ENCODE peak calls at places on chromosomes 11 and 22, in five cellular contexts. One of them, this sample, is unnamed.

GRCh38 chr11:36141595-36141994 is 147.6 kb downstream of the COMMD9 start:
- DNase-seq in left ventricle myocardium inferior: no peak
- DNase-seq in astrocyte: no peak
- DNase-seq in iPS-NIHi11: no peak
- DNase-seq in hippocampal formation: no peak
- DNase-seq in this sample: no peak

GRCh38 chr11:12457030-12457600 is 79.7 kb downstream of the PARVA start:
- DNase-seq in hippocampal formation: no peak
- DNase-seq in left ventricle myocardium inferior: no peak
- DNase-seq in astrocyte: peak
- DNase-seq in iPS-NIHi11: no peak
- DNase-seq in this sample: no peak

GRCh38 chr11:125412177-125412496 is 83.9 kb downstream of the FEZ1 start:
- DNase-seq in left ventricle myocardium inferior: no peak
- DNase-seq in astrocyte: no peak
- DNase-seq in hippocampal formation: no peak
- DNase-seq in iPS-NIHi11: no peak
- DNase-seq in this sample: no peak

GRCh38 chr22:19687561-19688300 is 26.6 kb upstream of the SEPTIN5 start:
- DNase-seq in left ventricle myocardium inferior: no peak
- DNase-seq in iPS-NIHi11: no peak
- DNase-seq in astrocyte: no peak
- DNase-seq in hippocampal formation: no peak
- DNase-seq in this sample: no peak

GRCh38 chr11:36265793-36266628 is 23.2 kb downstream of the COMMD9 start:
- DNase-seq in iPS-NIHi11: peak
- DNase-seq in astrocyte: peak
- DNase-seq in left ventricle myocardium inferior: peak
- DNase-seq in hippocampal formation: peak
- DNase-seq in this sample: peak

GRCh38 chr11:44313701-44314489 is 4.0 kb upstream of the ALX4 start:
- DNase-seq in hippocampal formation: no peak
- DNase-seq in iPS-NIHi11: no peak
- DNase-seq in left ventricle myocardium inferior: no peak
- DNase-seq in astrocyte: no peak
- DNase-seq in this sample: no peak

GRCh38 chr11:33860926-33861325 is 30.9 kb downstream of the LMO2 start:
- DNase-seq in hippocampal formation: no peak
- DNase-seq in iPS-NIHi11: no peak
- DNase-seq in left ventricle myocardium inferior: no peak
- DNase-seq in astrocyte: no peak
- DNase-seq in this sample: no peak

GRCh38 chr11:108958446-108959123 is 293.7 kb downstream of the DDX10 start:
- DNase-seq in hippocampal formation: no peak
- DNase-seq in astrocyte: peak
- DNase-seq in left ventricle myocardium inferior: no peak
- DNase-seq in iPS-NIHi11: no peak
- DNase-seq in this sample: no peak

GRCh38 chr22:19290400-19291217 is 910 bp downstream of the CLTCL1 start:
- DNase-seq in hippocampal formation: no peak
- DNase-seq in iPS-NIHi11: no peak
- DNase-seq in astrocyte: no peak
- DNase-seq in left ventricle myocardium inferior: no peak
- DNase-seq in this sample: no peak

This sample was measured in HAP-1.